ENCODE peak calls at places on chromosomes 1 and 21, in five cellular contexts. W is K562, A is A549, P is GM12878, J is SK-N-SH. S is an unnamed sample.

GRCh38 chr21:44569861-44570517 is 3.5 kb upstream of the KRTAP10-4 start:
- DNase-seq in W (no peak), A (no peak), P (no peak), J (no peak), S (no peak)

GRCh38 chr1:206686486-206687249 is 2.0 kb downstream of the MAPKAPK2 start:
- DNase-seq in W (peak; percentile 65), A (no peak), P (no peak), J (no peak), S (no peak)

GRCh38 chr21:44767834-44768831 is 33.5 kb downstream of the UBE2G2 start:
- DNase-seq in W (no peak), A (no peak), P (no peak), J (no peak), S (no peak)

GRCh38 chr1:41528106-41528505 is 43.6 kb upstream of the EDN2 start:
- DNase-seq in W (no peak), A (no peak), P (no peak), J (no peak), S (no peak)

GRCh38 chr1:192654607-192655389 is 18.9 kb downstream of the RGS13 start:
- DNase-seq in W (no peak), A (no peak), P (no peak), J (no peak), S (peak; percentile 85)

GRCh38 chr1:230368363-230368762 is 57.8 kb downstream of the PGBD5 start:
- DNase-seq in W (no peak), A (no peak), P (no peak), J (no peak), S (no peak)

GRCh38 chr1:11729498-11730428 is 6.2 kb upstream of the AGTRAP start:
- DNase-seq in W (peak; percentile 55), A (no peak), P (no peak), J (no peak), S (no peak)

GRCh38 chr1:231487019-231487418 is 41.5 kb upstream of the TSNAX start:
- DNase-seq in W (no peak), A (no peak), P (no peak), J (no peak), S (peak; percentile 81)

GRCh38 chr1:115282825-115283224 is 55.2 kb downstream of the NGF start:
- DNase-seq in W (no peak), A (no peak), P (no peak), J (no peak), S (no peak)

GRCh38 chr1:21239181-21239580 is 51.1 kb downstream of the ECE1 start:
- DNase-seq in W (no peak), A (no peak), P (no peak), J (no peak), S (peak; percentile 55)

GRCh38 chr1:40887012-40887378 is 24.8 kb upstream of the CITED4 start:
- DNase-seq in W (no peak), A (no peak), P (no peak), J (no peak), S (no peak)

GRCh38 chr1:223713546-223714420 is 1.4 kb downstream of the CAPN2 start:
- DNase-seq in W (peak; percentile 41), A (no peak), P (no peak), J (no peak), S (peak; percentile 26)

GRCh38 chr1:117045644-117046043 is 14.5 kb upstream of the TTF2 start:
- DNase-seq in W (no peak), A (no peak), P (no peak), J (no peak), S (no peak)

GRCh38 chr1:91281782-91282181 is 122.9 kb downstream of the HFM1 start:
- DNase-seq in W (no peak), A (no peak), P (no peak), J (no peak), S (no peak)

GRCh38 chr21:33587792-33588484 is 546 bp downstream of the DONSON start:
- DNase-seq in W (peak; percentile 57), A (peak; percentile 23), P (no peak), J (no peak), S (peak; percentile 20)

GRCh38 chr1:152836881-152837280 is 5.8 kb upstream of the LCE6A start:
- DNase-seq in W (no peak), A (no peak), P (no peak), J (no peak), S (no peak)

GRCh38 chr1:8378202-8378601 is 60.3 kb downstream of the SLC45A1 start:
- DNase-seq in W (no peak), A (no peak), P (no peak), J (no peak), S (peak; percentile 64)

GRCh38 chr1:44811234-44811633 is 2.9 kb downstream of the BTBD19 start:
- DNase-seq in W (no peak), A (no peak), P (no peak), J (no peak), S (no peak)

GRCh38 chr1:85830837-85831236 is 122.6 kb upstream of the ZNHIT6 start:
- DNase-seq in W (no peak), A (no peak), P (no peak), J (no peak), S (peak; percentile 54)

GRCh38 chr1:229396607-229397189 is 37.2 kb downstream of the ACTA1 start:
- DNase-seq in W (no peak), A (no peak), P (no peak), J (no peak), S (no peak)

GRCh38 chr1:6123083-6123482 is 57.0 kb downstream of the CHD5 start:
- DNase-seq in W (no peak), A (no peak), P (no peak), J (no peak), S (no peak)

GRCh38 chr1:117674521-117675400 is 68.9 kb downstream of the TENT5C start:
- DNase-seq in W (peak; percentile 80), A (peak; percentile 22), P (no peak), J (no peak), S (peak; percentile 28)

GRCh38 chr21:16037386-16037785 is 307.6 kb downstream of the USP25 start:
- DNase-seq in W (no peak), A (no peak), P (no peak), J (no peak), S (no peak)

GRCh38 chr1:70072239-70072751 is 133.1 kb downstream of the LRRC40 start:
- DNase-seq in W (no peak), A (no peak), P (no peak), J (no peak), S (peak; percentile 79)

GRCh38 chr1:70066711-70067110 is 138.7 kb downstream of the LRRC40 start:
- DNase-seq in W (no peak), A (no peak), P (no peak), J (no peak), S (no peak)

GRCh38 chr1:70075751-70076150 is 129.6 kb downstream of the LRRC40 start:
- DNase-seq in W (no peak), A (no peak), P (no peak), J (no peak), S (no peak)

DNA sequence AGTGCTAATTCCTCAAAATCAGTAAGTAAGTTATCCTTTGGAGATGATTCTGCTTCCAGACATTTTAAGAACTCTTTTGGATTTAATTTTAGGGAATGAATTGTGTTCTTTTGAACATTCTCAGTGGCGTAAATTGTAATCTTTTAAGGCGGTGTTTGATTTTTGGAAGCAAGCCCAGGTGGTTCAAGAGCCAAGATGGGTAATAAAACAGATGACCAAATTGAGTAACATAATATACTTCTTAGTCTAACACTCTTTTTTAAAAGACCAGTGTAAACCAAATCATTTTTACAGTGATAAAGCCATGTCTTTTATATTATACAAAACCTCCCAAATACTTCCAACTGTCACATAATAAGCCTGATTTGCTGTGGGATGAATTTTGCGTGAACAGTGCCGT is 133.8 kb downstream of the LRRC40 start:
- DNase-seq in W (no peak), A (no peak), P (no peak), J (no peak), S (peak; percentile 71)
- TF ChIP-seq RCOR1 in W (no peak), A (no peak), P (no peak), J (no peak), S (no peak)

GRCh38 chr1:203229471-203230178 is at the start of gene CHIT1:
- DNase-seq in W (no peak), A (no peak), P (no peak), J (no peak), S (peak; percentile 2)

GRCh38 chr1:203225054-203225453 is 4.4 kb downstream of the CHIT1 start:
- DNase-seq in W (no peak), A (no peak), P (no peak), J (no peak), S (no peak)

GRCh38 chr1:203228670-203229069 is 803 bp downstream of the CHIT1 start:
- DNase-seq in W (no peak), A (no peak), P (no peak), J (no peak), S (no peak)

GRCh38 chr1:203223012-203223775 is 6.3 kb downstream of the CHIT1 start:
- DNase-seq in W (no peak), A (no peak), P (no peak), J (no peak), S (no peak)

DNA sequence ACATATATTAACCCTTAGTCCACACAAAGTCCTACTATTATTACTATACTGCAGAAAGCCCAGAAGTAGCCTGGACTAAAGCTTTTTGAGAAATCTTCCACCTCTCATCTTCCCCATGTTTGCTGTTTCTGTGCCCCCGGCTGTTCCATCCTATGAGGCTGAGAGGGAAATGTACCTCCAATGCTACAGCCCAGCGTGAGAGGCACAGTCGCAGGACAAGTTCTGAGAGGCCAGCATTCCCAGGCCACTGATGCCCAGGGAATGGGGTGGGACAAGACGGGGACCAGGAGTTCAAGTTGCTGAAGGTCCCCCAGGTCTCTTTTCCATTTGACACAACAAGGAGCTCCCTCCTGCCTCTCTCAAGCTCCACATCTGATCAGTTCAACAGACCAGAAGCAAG is 1.8 kb downstream of the CHIT1 start:
- DNase-seq in W (no peak), A (no peak), P (no peak), J (no peak), S (no peak)
- TF ChIP-seq RFX5 in W (no peak), A (no peak), P (no peak), J (no peak), S (no peak)

GRCh38 chr1:201468844-201469644 is at the start of gene PHLDA3:
- DNase-seq in W (no peak), A (peak; percentile 78), P (no peak), J (peak; percentile 93), S (peak; percentile 93)
- H3K27ac ChIP-seq in W (no peak within 1 kb of the TSS), A (peak within 1 kb of the TSS; percentile 99), P (peak within 1 kb of the TSS; percentile 67), J (peak within 1 kb of the TSS; percentile 94), S (peak within 1 kb of the TSS; percentile 93)

GRCh38 chr1:111671849-111672248 is 52.3 kb downstream of the RAP1A start:
- DNase-seq in W (no peak), A (no peak), P (no peak), J (no peak), S (no peak)
- TF ChIP-seq RCOR1 in W (no peak), A (no peak), P (no peak), J (no peak), S (no peak)

S was measured in IMR-90.